ENCODE peak calls at places on chromosomes 6 and 20, in seven cellular contexts. One of them, this sample, is unnamed.

GRCh38 chr6:170423814-170424633 is 117.5 kb downstream of the FAM120B start:
- DNase-seq in mucosa of descending colon: no peak
- DNase-seq in IMR-90: no peak
- DNase-seq in epithelial cell of esophagus: no peak
- DNase-seq in lower lobe of right lung: no peak
- DNase-seq in lung: no peak
- DNase-seq in endothelial cell of umbilical vein: no peak
- DNase-seq in this sample: no peak

GRCh38 chr6:152164957-152165356 is 357.5 kb downstream of the ESR1 start:
- DNase-seq in IMR-90: no peak
- DNase-seq in mucosa of descending colon: no peak
- DNase-seq in epithelial cell of esophagus: no peak
- DNase-seq in lower lobe of right lung: no peak
- DNase-seq in endothelial cell of umbilical vein: no peak
- DNase-seq in lung: no peak
- DNase-seq in this sample: no peak

GRCh38 chr20:48465271-48465670 is 362.5 kb downstream of the PREX1 start:
- DNase-seq in lung: no peak
- DNase-seq in IMR-90: no peak
- DNase-seq in lower lobe of right lung: no peak
- DNase-seq in mucosa of descending colon: no peak
- DNase-seq in endothelial cell of umbilical vein: no peak
- DNase-seq in epithelial cell of esophagus: no peak
- DNase-seq in this sample: no peak

GRCh38 chr20:47638851-47639250 is 137.2 kb downstream of the NCOA3 start:
- DNase-seq in IMR-90: no peak
- DNase-seq in lung: no peak
- DNase-seq in endothelial cell of umbilical vein: peak
- DNase-seq in lower lobe of right lung: no peak
- DNase-seq in epithelial cell of esophagus: no peak
- DNase-seq in mucosa of descending colon: no peak
- DNase-seq in this sample: no peak

GRCh38 chr20:6974819-6975218 is 207.3 kb downstream of the BMP2 start:
- DNase-seq in lower lobe of right lung: no peak
- DNase-seq in mucosa of descending colon: no peak
- DNase-seq in IMR-90: no peak
- DNase-seq in endothelial cell of umbilical vein: no peak
- DNase-seq in lung: no peak
- DNase-seq in epithelial cell of esophagus: no peak
- DNase-seq in this sample: no peak

GRCh38 chr6:142726616-142727015 is 218.4 kb downstream of the HIVEP2 start:
- DNase-seq in endothelial cell of umbilical vein: no peak
- DNase-seq in lung: no peak
- DNase-seq in IMR-90: no peak
- DNase-seq in mucosa of descending colon: no peak
- DNase-seq in epithelial cell of esophagus: peak
- DNase-seq in lower lobe of right lung: no peak
- DNase-seq in this sample: no peak

GRCh38 chr20:39778847-39779641 is 816.9 kb downstream of the DHX35 start:
- DNase-seq in lung: no peak
- DNase-seq in endothelial cell of umbilical vein: no peak
- DNase-seq in IMR-90: no peak
- DNase-seq in lower lobe of right lung: no peak
- DNase-seq in epithelial cell of esophagus: peak
- DNase-seq in mucosa of descending colon: no peak
- DNase-seq in this sample: no peak

GRCh38 chr6:87656857-87657256 is 45.2 kb downstream of the AKIRIN2 start:
- DNase-seq in IMR-90: no peak
- DNase-seq in lung: no peak
- DNase-seq in lower lobe of right lung: no peak
- DNase-seq in epithelial cell of esophagus: no peak
- DNase-seq in endothelial cell of umbilical vein: peak
- DNase-seq in mucosa of descending colon: no peak
- DNase-seq in this sample: no peak

GRCh38 chr6:158789115-158789917 is 29.9 kb downstream of the EZR start:
- DNase-seq in lower lobe of right lung: no peak
- DNase-seq in endothelial cell of umbilical vein: no peak
- DNase-seq in mucosa of descending colon: no peak
- DNase-seq in epithelial cell of esophagus: no peak
- DNase-seq in IMR-90: no peak
- DNase-seq in lung: no peak
- DNase-seq in this sample: no peak

GRCh38 chr6:33453361-33454008 is 891 bp upstream of the ZBTB9 start:
- DNase-seq in IMR-90: no peak
- DNase-seq in lower lobe of right lung: no peak
- DNase-seq in endothelial cell of umbilical vein: no peak
- DNase-seq in epithelial cell of esophagus: no peak
- DNase-seq in mucosa of descending colon: no peak
- DNase-seq in lung: no peak
- DNase-seq in this sample: no peak

GRCh38 chr20:32763202-32763999 is 1.2 kb downstream of the DNMT3B start:
- DNase-seq in endothelial cell of umbilical vein: no peak
- DNase-seq in IMR-90: no peak
- DNase-seq in mucosa of descending colon: no peak
- DNase-seq in lower lobe of right lung: no peak
- DNase-seq in lung: no peak
- DNase-seq in epithelial cell of esophagus: no peak
- DNase-seq in this sample: no peak

GRCh38 chr20:54078296-54078695 is 7.9 kb upstream of the BCAS1 start:
- DNase-seq in lower lobe of right lung: no peak
- DNase-seq in endothelial cell of umbilical vein: no peak
- DNase-seq in mucosa of descending colon: no peak
- DNase-seq in lung: no peak
- DNase-seq in epithelial cell of esophagus: no peak
- DNase-seq in IMR-90: no peak
- DNase-seq in this sample: no peak

GRCh38 chr6:32151885-32152311 is at the start of gene PRRT1:
- DNase-seq in mucosa of descending colon: no peak
- DNase-seq in epithelial cell of esophagus: no peak
- DNase-seq in IMR-90: no peak
- DNase-seq in lower lobe of right lung: no peak
- DNase-seq in endothelial cell of umbilical vein: peak
- DNase-seq in lung: no peak
- DNase-seq in this sample: no peak

GRCh38 chr6:32151131-32151884 is 431 bp downstream of the PRRT1 start:
- DNase-seq in lower lobe of right lung: no peak
- DNase-seq in mucosa of descending colon: no peak
- DNase-seq in IMR-90: no peak
- DNase-seq in epithelial cell of esophagus: no peak
- DNase-seq in endothelial cell of umbilical vein: no peak
- DNase-seq in lung: no peak
- DNase-seq in this sample: no peak

GRCh38 chr6:32153252-32153834 is 598 bp upstream of the PPT2 start:
- DNase-seq in IMR-90: peak
- DNase-seq in endothelial cell of umbilical vein: peak
- DNase-seq in mucosa of descending colon: peak
- DNase-seq in lower lobe of right lung: peak
- DNase-seq in epithelial cell of esophagus: peak
- DNase-seq in lung: peak
- DNase-seq in this sample: no peak

GRCh38 chr6:32153835-32154513 is at the start of gene PPT2:
- DNase-seq in IMR-90: peak
- DNase-seq in mucosa of descending colon: peak
- DNase-seq in lower lobe of right lung: peak
- DNase-seq in endothelial cell of umbilical vein: peak
- DNase-seq in lung: peak
- DNase-seq in epithelial cell of esophagus: peak
- DNase-seq in this sample: peak

DNA sequence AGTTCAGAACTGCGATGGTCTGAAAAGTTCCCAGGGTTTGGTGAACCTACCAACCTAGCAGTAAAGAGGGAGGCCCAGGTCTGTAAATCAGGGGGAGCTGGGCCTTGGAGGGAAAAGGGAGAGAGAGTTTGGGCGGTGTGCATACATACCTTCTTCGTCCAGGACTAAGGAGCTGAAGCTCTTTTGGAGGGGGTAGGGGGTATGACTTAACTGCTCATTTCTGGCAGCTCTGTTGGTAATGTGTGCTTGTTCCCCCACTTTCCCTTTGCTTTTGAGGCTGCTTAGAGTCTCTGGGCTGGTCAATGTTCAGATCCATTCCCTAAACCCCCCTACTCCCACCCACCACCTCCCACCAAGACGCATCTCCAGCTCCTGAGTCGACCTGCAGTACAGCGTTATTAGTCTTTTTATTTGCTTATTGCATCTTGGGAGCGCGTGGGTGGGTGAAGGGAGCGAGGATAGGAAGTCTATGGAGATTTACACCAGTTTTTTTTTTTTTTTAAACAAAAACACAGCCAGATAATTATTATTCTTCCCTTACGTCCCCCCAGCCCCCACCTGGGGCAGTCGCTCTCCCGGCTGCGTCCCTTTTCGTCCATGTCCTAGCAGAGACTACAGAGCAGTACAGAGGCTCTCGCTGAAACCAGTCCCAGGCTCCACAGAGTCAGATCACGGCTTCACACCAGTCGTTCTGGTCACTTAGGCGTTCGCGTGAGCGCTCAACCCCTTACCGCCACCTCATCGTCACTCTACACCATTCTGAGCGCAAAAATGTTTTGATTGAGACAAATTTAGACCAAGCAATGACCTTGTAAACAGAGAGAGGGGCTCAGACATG is 894 bp upstream of the PRRT1 start:
- DNase-seq in lower lobe of right lung: no peak
- DNase-seq in IMR-90: peak
- DNase-seq in epithelial cell of esophagus: peak
- DNase-seq in endothelial cell of umbilical vein: peak
- DNase-seq in mucosa of descending colon: no peak
- DNase-seq in lung: no peak
- DNase-seq in this sample: peak
- H3K4me3 ChIP-seq in lower lobe of right lung: peak
- H3K4me3 ChIP-seq in IMR-90: peak
- H3K4me3 ChIP-seq in epithelial cell of esophagus: peak
- H3K4me3 ChIP-seq in endothelial cell of umbilical vein: no peak
- H3K4me3 ChIP-seq in mucosa of descending colon: no peak
- H3K4me3 ChIP-seq in lung: no peak
- H3K4me3 ChIP-seq in this sample: peak

DNA sequence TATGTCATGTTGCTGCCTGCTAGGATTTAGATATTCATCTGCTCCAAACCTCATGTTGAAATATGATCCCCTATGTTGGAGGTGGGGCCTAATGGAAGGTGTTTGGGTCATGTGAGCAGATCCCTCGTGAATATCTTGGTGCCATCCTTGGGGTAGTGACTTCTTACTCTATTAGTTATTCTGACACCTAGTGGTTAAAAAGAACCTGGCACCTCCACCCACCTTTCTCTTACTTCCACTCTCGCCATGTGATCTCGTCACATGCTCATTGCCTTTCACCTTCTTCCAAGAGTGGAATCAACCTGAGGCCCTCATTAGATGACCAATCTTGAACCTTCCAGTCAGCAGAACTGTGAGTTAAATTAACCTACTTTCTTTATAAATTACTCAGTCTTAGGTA is 549.4 kb upstream of the SYNCRIP start:
- DNase-seq in IMR-90: no peak
- DNase-seq in epithelial cell of esophagus: peak
- DNase-seq in lung: no peak
- DNase-seq in lower lobe of right lung: no peak
- DNase-seq in endothelial cell of umbilical vein: peak
- DNase-seq in mucosa of descending colon: no peak
- DNase-seq in this sample: peak
- TF ChIP-seq CTCF in IMR-90: peak
- TF ChIP-seq CTCF in epithelial cell of esophagus: peak
- TF ChIP-seq CTCF in lung: no peak
- TF ChIP-seq CTCF in lower lobe of right lung: peak
- TF ChIP-seq CTCF in endothelial cell of umbilical vein: peak
- TF ChIP-seq CTCF in mucosa of descending colon: peak
- TF ChIP-seq CTCF in this sample: no peak

DNA sequence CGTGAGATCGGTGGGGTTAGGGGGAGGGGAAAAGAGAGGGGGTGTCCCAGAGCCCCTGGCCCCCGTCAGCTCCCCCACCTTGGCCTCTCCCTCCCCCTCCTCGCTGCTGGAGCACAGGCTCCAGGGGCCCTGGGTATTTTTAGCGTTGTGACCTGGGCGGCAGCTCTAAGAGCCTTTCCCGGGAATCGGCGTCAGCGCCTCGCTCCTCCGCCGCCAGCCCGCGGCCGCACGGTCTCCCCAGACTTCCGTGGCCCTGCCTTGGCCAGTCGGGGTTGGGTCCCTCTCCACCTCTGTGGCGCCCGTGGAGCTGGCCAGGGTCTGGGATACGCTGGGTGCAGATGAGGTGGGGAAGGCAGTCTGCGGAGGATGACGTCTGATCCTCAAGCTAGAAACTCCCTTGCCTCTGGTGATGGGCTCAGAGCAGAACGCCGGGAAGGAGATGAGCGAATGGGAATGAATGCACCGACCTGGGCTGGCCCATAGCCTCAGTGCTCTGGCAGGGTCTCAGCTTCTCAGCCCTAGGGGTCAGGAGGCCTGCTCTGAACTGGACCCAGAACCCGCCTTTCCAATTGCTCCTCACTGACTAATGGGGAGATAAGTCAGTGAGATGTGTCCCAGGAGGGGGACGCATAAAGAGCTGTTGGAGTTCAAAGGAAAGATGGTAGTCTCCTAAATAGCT is 883 bp upstream of the DBNDD2 start:
- DNase-seq in endothelial cell of umbilical vein: peak
- DNase-seq in mucosa of descending colon: no peak
- DNase-seq in IMR-90: no peak
- DNase-seq in lung: no peak
- DNase-seq in lower lobe of right lung: no peak
- DNase-seq in epithelial cell of esophagus: peak
- DNase-seq in this sample: peak
- H3K4me3 ChIP-seq in endothelial cell of umbilical vein: peak
- H3K4me3 ChIP-seq in mucosa of descending colon: peak
- H3K4me3 ChIP-seq in IMR-90: peak
- H3K4me3 ChIP-seq in lung: peak
- H3K4me3 ChIP-seq in lower lobe of right lung: peak
- H3K4me3 ChIP-seq in epithelial cell of esophagus: peak
- H3K4me3 ChIP-seq in this sample: peak

GRCh38 chr6:36387440-36388303 is at the start of gene ETV7:
- DNase-seq in IMR-90: peak
- DNase-seq in endothelial cell of umbilical vein: no peak
- DNase-seq in lung: peak
- DNase-seq in lower lobe of right lung: peak
- DNase-seq in epithelial cell of esophagus: peak
- DNase-seq in mucosa of descending colon: peak
- DNase-seq in this sample: peak

GRCh38 chr6:36389353-36389752 is 1.9 kb upstream of the ETV7 start:
- DNase-seq in lower lobe of right lung: no peak
- DNase-seq in lung: no peak
- DNase-seq in endothelial cell of umbilical vein: no peak
- DNase-seq in mucosa of descending colon: no peak
- DNase-seq in IMR-90: no peak
- DNase-seq in epithelial cell of esophagus: no peak
- DNase-seq in this sample: no peak

GRCh38 chr6:36386495-36387439 is 702 bp downstream of the ETV7 start:
- DNase-seq in epithelial cell of esophagus: peak
- DNase-seq in mucosa of descending colon: peak
- DNase-seq in endothelial cell of umbilical vein: peak
- DNase-seq in lower lobe of right lung: peak
- DNase-seq in IMR-90: peak
- DNase-seq in lung: peak
- DNase-seq in this sample: peak

DNA sequence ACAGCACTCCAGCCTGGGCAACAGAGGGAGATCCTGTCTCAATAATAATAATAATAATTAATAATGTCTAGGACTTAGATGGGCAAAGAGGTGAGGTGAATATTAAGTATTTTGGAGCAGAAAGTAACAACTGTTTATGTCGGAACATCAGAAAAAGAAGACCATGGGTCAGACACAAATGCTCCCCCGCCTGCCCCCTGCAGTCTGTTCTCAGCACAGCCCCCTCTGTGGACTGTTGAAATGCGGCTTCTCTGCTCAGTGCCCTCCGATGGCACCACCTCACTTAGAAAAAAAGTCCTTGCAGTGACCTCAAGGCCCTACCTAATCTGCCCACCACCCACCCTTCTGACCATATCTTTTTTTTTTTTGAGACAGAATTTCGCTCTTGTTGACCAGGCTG is 5.2 kb upstream of the ETV7 start:
- DNase-seq in IMR-90: no peak
- DNase-seq in endothelial cell of umbilical vein: no peak
- DNase-seq in lung: no peak
- DNase-seq in epithelial cell of esophagus: no peak
- DNase-seq in lower lobe of right lung: no peak
- DNase-seq in mucosa of descending colon: no peak
- DNase-seq in this sample: no peak
- TF ChIP-seq CTCF in IMR-90: no peak
- TF ChIP-seq CTCF in endothelial cell of umbilical vein: no peak
- TF ChIP-seq CTCF in lung: no peak
- TF ChIP-seq CTCF in epithelial cell of esophagus: no peak
- TF ChIP-seq CTCF in lower lobe of right lung: no peak
- TF ChIP-seq CTCF in mucosa of descending colon: no peak
- TF ChIP-seq CTCF in this sample: no peak

This sample was measured in fibroblast of pulmonary artery.